ENCODE peak calls at places on chromosomes 4 and X, in six cellular contexts. N is H9, W is dorsolateral prefrontal cortex, C is AG09309, S is upper lobe of right lung, Z is GM12865. V is an unnamed sample.
A peak's percentile ranks its signal among the peaks of the same experiment; 100 is the strongest.

GRCh38 chr4:124321370-124321769 is 391.2 kb downstream of the ANKRD50 start:
- DNase-seq in N (no peak), W (no peak), C (no peak), S (no peak), Z (no peak), V (no peak)

GRCh38 chr4:84238247-84239090 is 260.6 kb downstream of the NKX6-1 start:
- DNase-seq in N (no peak), W (no peak), C (peak; percentile 45), S (no peak), Z (no peak), V (no peak)

GRCh38 chr4:164918956-164919355 is 42.0 kb downstream of the APELA start:
- DNase-seq in N (no peak), W (no peak), C (no peak), S (no peak), Z (no peak), V (no peak)

GRCh38 chr4:55038176-55038890 is 87.1 kb downstream of the KDR start:
- DNase-seq in N (no peak), W (no peak), C (no peak), S (no peak), Z (no peak), V (no peak)

GRCh38 chrX:49303346-49303745 is at the start of gene GAGE10:
- DNase-seq in N (no peak), W (no peak), C (no peak), S (no peak), Z (no peak), V (peak; percentile 69)

GRCh38 chr4:123555500-123556273 is 159.1 kb downstream of the SPRY1 start:
- DNase-seq in N (no peak), W (no peak), C (peak; percentile 39), S (peak; percentile 87), Z (no peak), V (peak; percentile 94)

GRCh38 chrX:7798327-7798726 is 44.6 kb upstream of the VCX start:
- DNase-seq in N (no peak), W (no peak), C (no peak), S (no peak), Z (no peak), V (no peak)

GRCh38 chrX:147565239-147565638 is 346.5 kb upstream of the FMR1 start:
- DNase-seq in N (no peak), W (no peak), C (no peak), S (no peak), Z (no peak), V (no peak)

GRCh38 chrX:54482839-54483593 is 13.0 kb downstream of the FGD1 start:
- DNase-seq in N (peak; percentile 54), W (no peak), C (no peak), S (no peak), Z (no peak), V (no peak)

GRCh38 chr4:147518846-147519767 is 38.2 kb downstream of the EDNRA start:
- DNase-seq in N (peak; percentile 62), W (peak; percentile 25), C (peak; percentile 46), S (no peak), Z (peak; percentile 87), V (no peak)

GRCh38 chrX:154478728-154479622 is at the start of gene LAGE3:
- DNase-seq in N (peak; percentile 89), W (peak; percentile 85), C (peak; percentile 40), S (peak; percentile 96), Z (peak; percentile 95), V (peak; percentile 97)

GRCh38 chr4:150045410-150045809 is 32.8 kb upstream of the DCLK2 start:
- DNase-seq in N (no peak), W (no peak), C (no peak), S (no peak), Z (no peak), V (no peak)

GRCh38 chr4:114257516-114257915 is 278.1 kb upstream of the ARSJ start:
- DNase-seq in N (no peak), W (no peak), C (peak; percentile 8), S (no peak), Z (no peak), V (no peak)

GRCh38 chr4:74930166-74930565 is 2.8 kb upstream of the PARM1 start:
- DNase-seq in N (no peak), W (no peak), C (no peak), S (no peak), Z (peak; percentile 57), V (no peak)

GRCh38 chrX:24694825-24695224 is 1.1 kb downstream of the POLA1 start:
- DNase-seq in N (no peak), W (no peak), C (no peak), S (no peak), Z (no peak), V (no peak)

GRCh38 chrX:24696241-24696640 is 2.5 kb downstream of the POLA1 start:
- DNase-seq in N (no peak), W (no peak), C (no peak), S (no peak), Z (no peak), V (no peak)

GRCh38 chrX:24692305-24692704 is 1.4 kb upstream of the POLA1 start:
- DNase-seq in N (peak; percentile 65), W (no peak), C (no peak), S (no peak), Z (no peak), V (no peak)

GRCh38 chrX:24693453-24694202 is at the start of gene POLA1:
- DNase-seq in N (peak; percentile 99), W (peak; percentile 84), C (peak; percentile 82), S (peak; percentile 94), Z (peak; percentile 92), V (peak; percentile 100)
- TF ChIP-seq CTCF in N (no peak), W (peak; percentile 32), C (peak; percentile 11), S (peak; percentile 13), Z (no peak), V (no peak)

DNA sequence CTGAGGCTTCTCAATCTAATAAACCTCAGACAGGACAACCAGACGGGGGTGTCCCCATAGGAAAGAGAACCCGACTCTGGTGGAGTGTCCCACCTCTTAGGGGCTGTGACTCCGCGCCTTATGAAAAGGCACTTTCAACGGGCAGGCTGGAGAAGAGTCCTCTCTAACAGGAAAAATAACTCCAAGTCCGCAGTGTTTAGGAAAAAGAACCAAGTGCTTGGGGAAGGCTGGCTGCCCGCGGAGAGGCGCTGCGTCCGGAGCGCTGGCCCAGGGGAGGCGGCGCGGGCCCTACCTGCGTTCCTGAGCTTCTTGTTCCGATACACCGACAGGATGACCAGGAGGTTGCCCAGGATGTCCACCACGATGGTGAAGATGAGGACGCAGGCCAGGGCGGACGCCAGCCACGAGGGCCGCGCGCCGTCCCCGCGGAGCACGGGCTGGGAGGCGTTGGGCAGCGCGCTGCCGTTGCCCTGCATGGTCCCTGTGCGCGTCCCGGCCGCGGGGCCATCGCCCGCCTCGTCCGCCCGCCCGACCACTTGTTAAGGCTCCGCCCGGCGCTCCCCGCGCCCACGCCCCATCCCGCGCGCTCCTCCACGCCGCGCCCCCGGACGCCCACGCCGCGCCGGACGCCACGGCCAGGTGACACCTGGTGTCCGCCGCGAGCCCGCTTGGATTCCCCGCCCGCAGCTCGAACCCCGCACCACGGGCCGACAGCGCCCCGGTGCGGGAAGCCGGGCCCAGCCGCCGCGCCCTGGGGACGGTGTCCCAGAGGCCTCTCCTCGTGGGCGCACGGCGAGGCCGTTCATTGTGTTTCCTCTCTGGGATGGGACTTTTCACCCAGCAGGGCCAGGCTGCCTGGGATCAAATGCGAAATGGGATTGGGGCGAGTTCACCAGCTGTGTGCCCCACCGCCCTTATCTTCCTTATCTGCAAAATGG is at the start of gene MTNR1A:
- DNase-seq in N (peak; percentile 67), W (no peak), C (no peak), S (no peak), Z (no peak), V (peak; percentile 83)
- TF ChIP-seq CTCF in N (peak; percentile 70), W (no peak), C (no peak), S (no peak), Z (no peak), V (peak; percentile 35)

GRCh38 chr4:184282895-184283654 is 65.4 kb upstream of the ENPP6 start:
- DNase-seq in N (no peak), W (no peak), C (no peak), S (no peak), Z (peak; percentile 97), V (no peak)
- TF ChIP-seq CTCF in N (no peak), W (no peak), C (no peak), S (no peak), Z (peak; percentile 9), V (no peak)

DNA sequence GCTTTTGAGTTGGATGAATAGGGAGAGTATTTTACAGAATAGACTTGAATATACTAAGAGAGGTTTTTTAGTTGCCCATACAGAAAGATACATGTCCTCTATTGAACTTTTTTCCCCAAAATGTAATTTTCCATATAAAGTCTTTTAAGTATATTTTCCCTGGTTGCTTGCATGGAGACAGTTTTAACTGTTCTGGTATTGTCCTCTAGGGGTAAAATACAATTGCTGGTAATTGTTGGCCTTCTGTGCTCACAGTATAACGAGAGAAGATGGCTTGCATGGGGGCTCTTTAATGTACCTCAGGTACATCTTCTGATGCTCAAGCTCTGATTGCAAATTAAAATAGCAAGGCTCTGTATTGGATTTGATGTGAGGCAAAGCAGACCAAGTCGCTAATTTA is 136.1 kb downstream of the ARX start:
- DNase-seq in N (no peak), W (no peak), C (no peak), S (no peak), Z (no peak), V (no peak)
- TF ChIP-seq CTCF in N (peak; percentile 42), W (no peak), C (no peak), S (no peak), Z (no peak), V (no peak)